ENCODE peak calls at places on chromosomes 6 and 20, in five cellular contexts. P, T, S, Z and C are unnamed samples.

GRCh38 chr6:108760158-108761050 is 87.8 kb upstream of the ARMC2 start:
- DNase-seq in T (no peak), Z (peak; percentile 50), P (no peak), S (peak; percentile 37), C (no peak)

GRCh38 chr6:155234687-155235543 is 28.9 kb upstream of the CLDN20 start:
- DNase-seq in P (no peak), Z (peak; percentile 43), S (peak; percentile 27), T (no peak), C (no peak)

GRCh38 chr6:86916393-86916792 is 20.9 kb upstream of the HTR1E start:
- DNase-seq in Z (no peak), P (no peak), S (no peak), T (no peak), C (no peak)

GRCh38 chr6:146470091-146470770 is 73.4 kb upstream of the RAB32 start:
- DNase-seq in S (no peak), Z (no peak), T (no peak), P (no peak), C (peak; percentile 37)

GRCh38 chr20:62942456-62942855 is 4.5 kb downstream of the GID8 start:
- DNase-seq in T (no peak), Z (no peak), S (no peak), P (peak; percentile 69), C (no peak)

GRCh38 chr6:15801912-15802311 is 139.1 kb upstream of the DTNBP1 start:
- DNase-seq in T (no peak), S (no peak), Z (no peak), P (no peak), C (no peak)

GRCh38 chr6:160730911-160731310 is 28.9 kb downstream of the PLG start:
- DNase-seq in S (no peak), Z (no peak), P (no peak), T (no peak), C (no peak)

GRCh38 chr6:144360401-144360800 is 75.3 kb downstream of the UTRN start:
- DNase-seq in P (no peak), Z (no peak), S (no peak), T (no peak), C (no peak)

DNA sequence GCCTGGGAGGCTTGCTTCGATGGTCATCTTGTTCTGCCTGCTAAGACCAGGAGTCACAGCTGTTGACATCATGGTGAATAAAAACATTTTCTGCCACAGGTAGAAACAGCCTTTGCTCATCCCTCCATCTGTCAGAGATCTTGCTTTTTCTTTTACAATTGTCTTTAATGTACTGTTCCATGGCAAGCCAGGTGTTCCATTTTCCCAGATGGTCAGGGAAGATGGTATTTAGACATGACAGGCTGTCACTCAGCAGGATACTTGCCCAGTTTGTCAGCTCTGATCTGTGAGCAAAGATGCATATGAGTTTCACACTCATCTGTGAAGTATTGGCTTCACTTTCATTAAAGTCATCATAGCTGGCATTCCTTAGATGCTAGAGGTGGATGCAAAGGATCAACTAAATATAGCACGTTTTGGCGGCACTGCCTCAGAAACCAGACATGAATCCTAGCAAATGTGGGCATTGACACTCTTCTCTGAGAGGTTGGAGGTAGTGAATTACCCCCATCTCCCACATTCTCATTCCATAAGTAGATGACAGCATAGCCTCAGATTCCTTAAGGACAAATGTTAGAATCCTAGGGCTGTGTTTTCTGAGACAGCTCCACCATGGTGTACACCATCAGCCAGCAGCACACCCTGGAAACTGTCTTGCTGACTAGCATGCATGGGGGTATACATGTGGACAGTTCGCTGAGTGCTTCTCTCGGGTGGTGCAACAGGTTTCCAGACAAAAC is 4.2 kb downstream of the SSTR4 start:
- DNase-seq in Z (no peak), P (no peak), S (no peak), T (no peak), C (no peak)
- TF ChIP-seq CTCF in Z (no peak), P (no peak), S (no peak), T (no peak), C (no peak)

GRCh38 chr6:17091122-17091521 is 10.7 kb upstream of the STMND1 start:
- DNase-seq in P (no peak), S (no peak), Z (peak; percentile 12), T (no peak), C (peak; percentile 13)
- TF ChIP-seq CTCF in P (no peak), S (peak; percentile 48), Z (peak; percentile 36), T (peak; percentile 51), C (peak; percentile 43)

GRCh38 chr6:130047440-130047995 is 29.1 kb downstream of the L3MBTL3 start:
- DNase-seq in Z (no peak), T (no peak), S (no peak), P (no peak), C (no peak)
- TF ChIP-seq CTCF in Z (no peak), T (peak; percentile 6), S (no peak), P (no peak), C (no peak)

GRCh38 chr6:36129889-36130671 is at the start of gene MAPK13:
- DNase-seq in P (no peak), T (no peak), Z (peak; percentile 15), S (peak; percentile 46), C (peak; percentile 55)

GRCh38 chr6:36131517-36132220 is 1.4 kb downstream of the MAPK13 start:
- DNase-seq in T (no peak), Z (peak; percentile 48), S (peak; percentile 85), P (no peak), C (peak; percentile 14)

GRCh38 chr6:36128793-36129192 is 1.5 kb upstream of the MAPK13 start:
- DNase-seq in T (no peak), P (no peak), Z (no peak), S (no peak), C (no peak)

GRCh38 chr6:36132221-36132895 is 2.0 kb downstream of the MAPK13 start:
- DNase-seq in S (peak; percentile 27), Z (no peak), T (no peak), P (no peak), C (no peak)

GRCh38 chr6:36130672-36131516 is 581 bp downstream of the MAPK13 start:
- DNase-seq in T (no peak), S (peak; percentile 36), Z (no peak), P (no peak), C (peak; percentile 24)
- TF ChIP-seq CTCF in T (no peak), S (no peak), Z (no peak), P (no peak), C (peak; percentile 11)

DNA sequence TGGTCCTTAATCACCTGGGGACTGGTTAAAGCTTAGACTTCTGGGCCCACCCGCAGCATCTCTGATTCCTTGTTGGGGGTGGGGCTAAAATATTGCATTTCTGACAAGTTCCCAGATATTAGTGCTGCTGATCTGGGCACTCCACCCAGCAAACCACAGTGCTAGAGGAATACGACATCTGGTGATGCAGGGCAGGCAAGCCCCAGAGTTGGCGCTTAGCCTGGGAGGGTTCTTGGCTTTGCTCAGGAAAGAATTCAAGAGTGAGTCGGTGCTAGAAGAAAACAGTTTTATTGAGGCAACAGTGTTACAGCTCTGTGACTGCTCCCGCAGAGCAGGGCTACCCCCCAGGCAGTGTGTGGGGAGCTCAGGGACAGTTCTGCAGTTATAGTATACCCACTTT is 210.7 kb downstream of the TFAP2C start:
- DNase-seq in Z (no peak), T (no peak), P (no peak), S (no peak), C (no peak)
- TF ChIP-seq CTCF in Z (no peak), T (no peak), P (no peak), S (no peak), C (no peak)

GRCh38 chr6:33279971-33280511 is 3.1 kb downstream of the B3GALT4 start:
- DNase-seq in S (peak; percentile 58), P (no peak), Z (peak; percentile 45), T (no peak), C (peak; percentile 77)
- TF ChIP-seq CTCF in S (peak; percentile 66), P (no peak), Z (peak; percentile 36), T (peak; percentile 33), C (peak; percentile 66)

DNA sequence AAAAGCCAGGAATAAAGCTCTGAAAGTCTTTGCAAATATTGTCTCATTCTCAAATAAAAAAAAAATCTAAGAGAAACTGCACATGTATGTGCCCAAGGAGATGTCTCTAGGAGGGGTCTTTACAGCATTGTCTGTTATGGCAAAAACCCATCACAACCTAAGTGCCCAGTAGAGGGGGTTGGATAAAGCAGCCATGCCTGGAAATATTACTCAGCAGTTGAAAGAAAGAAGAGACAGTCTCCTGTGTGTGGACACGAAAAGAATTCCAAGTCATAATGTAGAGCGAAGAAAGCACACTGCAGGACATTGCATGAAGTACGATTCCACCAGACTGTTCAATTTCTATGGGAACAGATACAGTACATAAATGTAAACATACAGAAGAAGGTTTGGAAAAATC is 7.3 kb upstream of the TGM2 start:
- DNase-seq in Z (peak; percentile 65), T (no peak), P (no peak), S (peak; percentile 45), C (peak; percentile 41)
- TF ChIP-seq CTCF in Z (peak; percentile 24), T (peak; percentile 24), P (no peak), S (peak; percentile 38), C (peak; percentile 22)